ENCODE peak calls at places on chromosomes 1 and 21, in eight cellular contexts. E is heart right ventricle, J is A549, L is uterus, F is nephron progenitor cell, Q is fibroblast of the aortic adventitia, B is lower lobe of right lung, A is neural crest cell. M is an unnamed sample.

GRCh38 chr1:216064643-216065042 is 358.6 kb downstream of the USH2A start:
- DNase-seq in E (no peak), J (no peak), L (no peak), F (no peak), Q (no peak), B (no peak), A (no peak), M (no peak)

GRCh38 chr1:171817511-171818265 is 23.6 kb upstream of the DNM3 start:
- DNase-seq in E (no peak), J (peak; percentile 85), L (no peak), F (no peak), Q (peak; percentile 47), B (no peak), A (no peak), M (no peak)

GRCh38 chr1:151739590-151740355 is 18.5 kb downstream of the RIIAD1 start:
- DNase-seq in E (no peak), J (no peak), L (no peak), F (no peak), Q (no peak), B (no peak), A (no peak), M (no peak)

GRCh38 chr1:150514913-150515327 is 632 bp upstream of the FALEC start:
- DNase-seq in E (no peak), J (no peak), L (no peak), F (no peak), Q (no peak), B (no peak), A (no peak), M (no peak)

GRCh38 chr1:226195144-226195543 is 8.6 kb upstream of the ACBD3 start:
- DNase-seq in E (no peak), J (no peak), L (no peak), F (no peak), Q (no peak), B (no peak), A (no peak), M (no peak)

GRCh38 chr1:33872681-33873080 is 8.8 kb downstream of the HMGB4 start:
- DNase-seq in E (no peak), J (no peak), L (no peak), F (no peak), Q (peak; percentile 68), B (no peak), A (no peak), M (no peak)

GRCh38 chr1:91026320-91026719 is 4.5 kb upstream of the ZNF644 start:
- DNase-seq in E (no peak), J (no peak), L (no peak), F (no peak), Q (no peak), B (no peak), A (no peak), M (no peak)

GRCh38 chr1:37721565-37721964 is 29.2 kb downstream of the CDCA8 start:
- DNase-seq in E (no peak), J (no peak), L (no peak), F (no peak), Q (no peak), B (no peak), A (no peak), M (no peak)

GRCh38 chr1:112508242-112509004 is at the start of gene WNT2B:
- DNase-seq in E (no peak), J (peak; percentile 24), L (no peak), F (peak; percentile 51), Q (no peak), B (peak; percentile 59), A (peak; percentile 15), M (peak; percentile 59)

GRCh38 chr1:8870118-8870517 is 8.4 kb downstream of the ENO1 start:
- DNase-seq in E (no peak), J (no peak), L (no peak), F (no peak), Q (no peak), B (no peak), A (no peak), M (no peak)

GRCh38 chr1:33712176-33712575 is 151.7 kb upstream of the HMGB4 start:
- DNase-seq in E (no peak), J (no peak), L (no peak), F (no peak), Q (no peak), B (no peak), A (no peak), M (no peak)

GRCh38 chr1:228393811-228394570 is 12.6 kb downstream of the TRIM11 start:
- DNase-seq in E (no peak), J (no peak), L (no peak), F (no peak), Q (no peak), B (peak; percentile 38), A (no peak), M (no peak)

GRCh38 chr1:22038036-22038435 is 14.5 kb upstream of the CDC42 start:
- DNase-seq in E (peak; percentile 51), J (no peak), L (no peak), F (no peak), Q (no peak), B (no peak), A (no peak), M (no peak)

GRCh38 chr1:178941849-178942248 is 71.0 kb upstream of the ANGPTL1 start:
- DNase-seq in E (no peak), J (no peak), L (no peak), F (no peak), Q (peak; percentile 58), B (no peak), A (no peak), M (no peak)

GRCh38 chr21:17396948-17397347 is 115.9 kb upstream of the CXADR start:
- DNase-seq in E (no peak), J (no peak), L (no peak), F (no peak), Q (no peak), B (no peak), A (no peak), M (no peak)

GRCh38 chr1:73604739-73605138 is 593.2 kb downstream of the LRRIQ3 start:
- DNase-seq in E (no peak), J (no peak), L (no peak), F (no peak), Q (no peak), B (no peak), A (no peak), M (no peak)

GRCh38 chr1:84539972-84540371 is 33.6 kb upstream of the GNG5 start:
- DNase-seq in E (no peak), J (no peak), L (no peak), F (no peak), Q (peak; percentile 33), B (no peak), A (no peak), M (no peak)

GRCh38 chr1:84540759-84541158 is 33.5 kb downstream of the CTBS start:
- DNase-seq in E (no peak), J (no peak), L (no peak), F (no peak), Q (peak; percentile 13), B (no peak), A (no peak), M (no peak)

GRCh38 chr1:84538599-84538998 is 32.2 kb upstream of the GNG5 start:
- DNase-seq in E (no peak), J (no peak), L (no peak), F (no peak), Q (no peak), B (no peak), A (no peak), M (no peak)

DNA sequence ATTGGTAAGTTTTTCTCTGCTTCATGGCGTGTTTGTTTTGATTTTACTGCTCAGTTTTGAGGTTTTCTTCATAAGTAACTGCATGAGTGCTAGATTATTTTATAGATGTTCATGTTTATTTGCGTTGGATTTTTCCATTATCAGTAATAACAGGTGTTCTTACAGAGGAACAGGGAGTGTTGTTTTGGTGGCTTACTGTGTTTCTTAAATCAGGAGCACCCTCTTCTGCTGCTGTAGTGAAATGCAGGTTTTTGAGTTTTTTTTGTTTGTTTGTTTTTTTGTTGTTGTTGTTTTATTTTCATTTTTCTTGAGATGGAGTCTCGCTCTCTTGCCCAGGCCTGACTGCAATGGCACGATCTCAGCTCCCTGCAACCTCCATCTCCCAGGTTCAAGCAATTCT is 32.6 kb downstream of the CTBS start:
- DNase-seq in E (no peak), J (no peak), L (no peak), F (no peak), Q (no peak), B (no peak), A (no peak), M (no peak)
- TF ChIP-seq CTCF in E (no peak), J (peak; percentile 28), L (no peak), F (no peak), Q (no peak), B (no peak), A (no peak), M (peak; percentile 42)

GRCh38 chr1:180630408-180631196 is 1.2 kb upstream of the XPR1 start:
- DNase-seq in E (no peak), J (no peak), L (no peak), F (no peak), Q (no peak), B (no peak), A (no peak), M (no peak)

GRCh38 chr1:180631197-180631765 is 541 bp upstream of the XPR1 start:
- DNase-seq in E (no peak), J (no peak), L (no peak), F (no peak), Q (no peak), B (no peak), A (no peak), M (no peak)

GRCh38 chr1:180633092-180634045 is 1.5 kb downstream of the XPR1 start:
- DNase-seq in E (no peak), J (no peak), L (no peak), F (no peak), Q (peak; percentile 57), B (no peak), A (no peak), M (no peak)

GRCh38 chr1:180631766-180632325 is at the start of gene XPR1:
- DNase-seq in E (peak; percentile 99), J (peak; percentile 85), L (peak; percentile 98), F (peak; percentile 97), Q (peak; percentile 99), B (peak; percentile 98), A (peak; percentile 88), M (peak; percentile 51)

GRCh38 chr1:180632326-180633088 is 685 bp downstream of the XPR1 start:
- DNase-seq in E (peak; percentile 72), J (peak; percentile 60), L (peak; percentile 61), F (peak; percentile 85), Q (peak; percentile 18), B (peak; percentile 76), A (peak; percentile 58), M (no peak)
- TF ChIP-seq CTCF in E (no peak), J (peak; percentile 51), L (no peak), F (no peak), Q (peak; percentile 35), B (peak; percentile 18), A (peak; percentile 38), M (peak; percentile 38)

DNA sequence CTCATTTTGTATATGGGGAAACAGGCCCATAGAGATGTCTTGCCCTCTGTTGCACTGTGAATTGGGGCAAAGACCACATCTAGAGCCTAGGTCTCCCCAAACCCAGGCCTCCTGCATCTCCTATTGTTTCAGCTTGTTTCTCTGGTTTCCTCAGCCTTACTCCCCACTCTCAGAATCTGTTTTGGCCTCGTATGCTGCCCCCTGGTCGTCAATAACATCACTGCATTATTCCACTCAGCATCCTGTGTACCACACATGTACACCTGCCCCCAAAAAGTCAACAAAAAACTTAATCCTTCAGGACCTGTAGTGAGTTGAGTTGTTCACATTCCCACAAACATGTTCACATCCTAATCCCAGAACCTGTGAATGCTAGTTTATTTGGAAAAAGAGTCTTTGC is 184.8 kb downstream of the BRINP2 start:
- DNase-seq in E (no peak), J (no peak), L (no peak), F (peak; percentile 42), Q (peak; percentile 47), B (no peak), A (peak; percentile 26), M (no peak)
- TF ChIP-seq CTCF in E (peak; percentile 37), J (no peak), L (peak; percentile 15), F (peak; percentile 58), Q (peak; percentile 70), B (peak; percentile 25), A (peak; percentile 63), M (peak; percentile 42)

GRCh38 chr1:156517746-156518145 is 17.2 kb upstream of the MEF2D start:
- DNase-seq in E (no peak), J (no peak), L (no peak), F (no peak), Q (no peak), B (no peak), A (no peak), M (no peak)
- TF ChIP-seq CTCF in E (no peak), J (no peak), L (no peak), F (no peak), Q (no peak), B (no peak), A (no peak), M (no peak)

M was measured in D721Med.